ENCODE peak calls at places on chromosome 6, in ten cellular contexts. A is non-pigmented ciliary epithelial cell; O is HL-60; H is fibroblast of lung; Z is NCI-H2107; F is COR-L47; S is stimulated activated CD4-positive, alpha-beta T cell treated with anti-CD3 and anti-CD28 coated beads, Interleukin-12 subunit alpha, Interleukin-12 subunit beta, amount 100 ng/mL, for 4 hours; V is AG10803; K is KG1; Y is thoracic aorta. E is an unnamed sample.

GRCh38 chr6:88870728-88871330 is 92.6 kb downstream of the RNGTT start:
- DNase-seq in A (no peak), O (peak), H (peak), Z (no peak), F (peak), S (no peak), V (peak), K (peak), Y (no peak), E (no peak)

GRCh38 chr6:133341607-133342158 is 100.5 kb downstream of the EYA4 start:
- DNase-seq in A (peak), O (no peak), H (peak), Z (peak), F (peak), S (no peak), V (peak), K (no peak), Y (no peak), E (no peak)

GRCh38 chr6:3039384-3039783 is 28.9 kb upstream of the RIPK1 start:
- DNase-seq in A (no peak), O (no peak), H (no peak), Z (no peak), F (peak), S (no peak), V (no peak), K (no peak), Y (no peak), E (no peak)

GRCh38 chr6:129655334-129655733 is 54.6 kb downstream of the ARHGAP18 start:
- DNase-seq in A (no peak), O (no peak), H (no peak), Z (no peak), F (no peak), S (no peak), V (no peak), K (no peak), Y (no peak), E (no peak)

GRCh38 chr6:148943451-148943850 is 196.6 kb downstream of the UST start:
- DNase-seq in A (no peak), O (no peak), H (peak), Z (no peak), F (no peak), S (no peak), V (peak), K (no peak), Y (no peak), E (no peak)

GRCh38 chr6:16948376-16948775 is 153.5 kb upstream of the STMND1 start:
- DNase-seq in A (no peak), O (no peak), H (peak), Z (no peak), F (no peak), S (no peak), V (no peak), K (no peak), Y (no peak), E (no peak)

GRCh38 chr6:155050311-155050710 is 55.2 kb downstream of the TIAM2 start:
- DNase-seq in A (peak), O (no peak), H (peak), Z (no peak), F (no peak), S (peak), V (no peak), K (no peak), Y (no peak), E (no peak)

GRCh38 chr6:3228046-3228671 is 706 bp upstream of the TUBB2B start:
- DNase-seq in A (no peak), O (no peak), H (no peak), Z (peak), F (peak), S (no peak), V (no peak), K (no peak), Y (no peak), E (no peak)

GRCh38 chr6:130928993-130929678 is 101.9 kb downstream of the SMLR1 start:
- DNase-seq in A (no peak), O (no peak), H (peak), Z (no peak), F (no peak), S (no peak), V (peak), K (no peak), Y (no peak), E (no peak)

GRCh38 chr6:48101277-48101676 is 9.7 kb downstream of the PTCHD4 start:
- DNase-seq in A (no peak), O (no peak), H (peak), Z (no peak), F (no peak), S (no peak), V (no peak), K (no peak), Y (no peak), E (no peak)

GRCh38 chr6:7106752-7107577 is 796 bp upstream of the RREB1 start:
- DNase-seq in A (no peak), O (peak), H (no peak), Z (no peak), F (no peak), S (peak), V (no peak), K (no peak), Y (no peak), E (peak)

GRCh38 chr6:67458265-67458664 is 1176.8 kb upstream of the ADGRB3 start:
- DNase-seq in A (no peak), O (no peak), H (no peak), Z (no peak), F (no peak), S (no peak), V (no peak), K (no peak), Y (no peak), E (no peak)

GRCh38 chr6:8789878-8790277 is 354.5 kb upstream of the SLC35B3 start:
- DNase-seq in A (no peak), O (no peak), H (no peak), Z (no peak), F (no peak), S (no peak), V (no peak), K (no peak), Y (no peak), E (no peak)